ENCODE peak calls at places on chromosomes 3 and 15, in seven cellular contexts. One of them, this sample, is unnamed.

GRCh38 chr3:114144909-114145688 is 33.8 kb downstream of the DRD3 start:
- DNase-seq in ovary: no peak
- DNase-seq in GM23338: no peak
- DNase-seq in lower leg skin: peak; percentile 37
- DNase-seq in AG04449: peak; percentile 75
- DNase-seq in ascending aorta: peak; percentile 78
- DNase-seq in gastrocnemius medialis: no peak
- DNase-seq in this sample: peak; percentile 97

GRCh38 chr3:159216295-159216694 is 414.4 kb downstream of the MFSD1 start:
- DNase-seq in ovary: no peak
- DNase-seq in GM23338: no peak
- DNase-seq in lower leg skin: no peak
- DNase-seq in AG04449: no peak
- DNase-seq in ascending aorta: no peak
- DNase-seq in gastrocnemius medialis: no peak
- DNase-seq in this sample: no peak

GRCh38 chr3:58387650-58388546 is 45.7 kb downstream of the PDHB start:
- DNase-seq in ovary: no peak
- DNase-seq in GM23338: no peak
- DNase-seq in lower leg skin: no peak
- DNase-seq in AG04449: no peak
- DNase-seq in ascending aorta: no peak
- DNase-seq in gastrocnemius medialis: no peak
- DNase-seq in this sample: no peak

GRCh38 chr15:20340931-20341661 is 200.5 kb downstream of the GOLGA6L6 start:
- DNase-seq in ovary: peak; percentile 64
- DNase-seq in GM23338: no peak
- DNase-seq in lower leg skin: no peak
- DNase-seq in AG04449: no peak
- DNase-seq in ascending aorta: peak; percentile 89
- DNase-seq in gastrocnemius medialis: no peak
- DNase-seq in this sample: no peak

GRCh38 chr3:37546876-37547275 is 314.8 kb upstream of the CTDSPL start:
- DNase-seq in ovary: no peak
- DNase-seq in GM23338: peak; percentile 44
- DNase-seq in lower leg skin: no peak
- DNase-seq in AG04449: no peak
- DNase-seq in ascending aorta: peak; percentile 78
- DNase-seq in gastrocnemius medialis: no peak
- DNase-seq in this sample: no peak

GRCh38 chr15:32682569-32682968 is 35.2 kb upstream of the GREM1 start:
- DNase-seq in ovary: no peak
- DNase-seq in GM23338: no peak
- DNase-seq in lower leg skin: no peak
- DNase-seq in AG04449: no peak
- DNase-seq in ascending aorta: no peak
- DNase-seq in gastrocnemius medialis: no peak
- DNase-seq in this sample: peak; percentile 79

GRCh38 chr3:124577494-124578167 is 152.6 kb upstream of the UMPS start:
- DNase-seq in ovary: no peak
- DNase-seq in GM23338: no peak
- DNase-seq in lower leg skin: no peak
- DNase-seq in AG04449: no peak
- DNase-seq in ascending aorta: no peak
- DNase-seq in gastrocnemius medialis: no peak
- DNase-seq in this sample: no peak

GRCh38 chr3:169148448-169149348 is 514.8 kb downstream of the MECOM start:
- DNase-seq in ovary: no peak
- DNase-seq in GM23338: peak; percentile 48
- DNase-seq in lower leg skin: no peak
- DNase-seq in AG04449: no peak
- DNase-seq in ascending aorta: no peak
- DNase-seq in gastrocnemius medialis: no peak
- DNase-seq in this sample: no peak

GRCh38 chr3:194941956-194942483 is 256.3 kb downstream of the FAM43A start:
- DNase-seq in ovary: no peak
- DNase-seq in GM23338: no peak
- DNase-seq in lower leg skin: no peak
- DNase-seq in AG04449: no peak
- DNase-seq in ascending aorta: no peak
- DNase-seq in gastrocnemius medialis: no peak
- DNase-seq in this sample: no peak

GRCh38 chr3:136750209-136750921 is 1.8 kb downstream of the STAG1 start:
- DNase-seq in ovary: no peak
- DNase-seq in GM23338: no peak
- DNase-seq in lower leg skin: no peak
- DNase-seq in AG04449: no peak
- DNase-seq in ascending aorta: no peak
- DNase-seq in gastrocnemius medialis: no peak
- DNase-seq in this sample: no peak

GRCh38 chr15:31869640-31870335 is 160.5 kb upstream of the CHRNA7 start:
- DNase-seq in ovary: peak; percentile 47
- DNase-seq in GM23338: peak; percentile 29
- DNase-seq in lower leg skin: no peak
- DNase-seq in AG04449: no peak
- DNase-seq in ascending aorta: no peak
- DNase-seq in gastrocnemius medialis: no peak
- DNase-seq in this sample: no peak

GRCh38 chr3:37115451-37115850 is 58.9 kb downstream of the LRRFIP2 start:
- DNase-seq in ovary: no peak
- DNase-seq in GM23338: no peak
- DNase-seq in lower leg skin: no peak
- DNase-seq in AG04449: no peak
- DNase-seq in ascending aorta: no peak
- DNase-seq in gastrocnemius medialis: no peak
- DNase-seq in this sample: no peak

GRCh38 chr3:128473180-128473519 is 6.5 kb upstream of the DNAJB8 start:
- DNase-seq in ovary: no peak
- DNase-seq in GM23338: no peak
- DNase-seq in lower leg skin: no peak
- DNase-seq in AG04449: no peak
- DNase-seq in ascending aorta: no peak
- DNase-seq in gastrocnemius medialis: no peak
- DNase-seq in this sample: no peak

GRCh38 chr15:42808921-42809320 is 72.0 kb upstream of the CDAN1 start:
- DNase-seq in ovary: no peak
- DNase-seq in GM23338: no peak
- DNase-seq in lower leg skin: no peak
- DNase-seq in AG04449: no peak
- DNase-seq in ascending aorta: no peak
- DNase-seq in gastrocnemius medialis: no peak
- DNase-seq in this sample: no peak

GRCh38 chr15:40291088-40291574 is 8.3 kb upstream of the ANKRD63 start:
- DNase-seq in ovary: peak; percentile 45
- DNase-seq in GM23338: peak; percentile 85
- DNase-seq in lower leg skin: no peak
- DNase-seq in AG04449: no peak
- DNase-seq in ascending aorta: no peak
- DNase-seq in gastrocnemius medialis: no peak
- DNase-seq in this sample: no peak

GRCh38 chr15:44726136-44726535 is 10.2 kb upstream of the TRIM69 start:
- DNase-seq in ovary: no peak
- DNase-seq in GM23338: no peak
- DNase-seq in lower leg skin: peak; percentile 54
- DNase-seq in AG04449: no peak
- DNase-seq in ascending aorta: no peak
- DNase-seq in gastrocnemius medialis: no peak
- DNase-seq in this sample: no peak

DNA sequence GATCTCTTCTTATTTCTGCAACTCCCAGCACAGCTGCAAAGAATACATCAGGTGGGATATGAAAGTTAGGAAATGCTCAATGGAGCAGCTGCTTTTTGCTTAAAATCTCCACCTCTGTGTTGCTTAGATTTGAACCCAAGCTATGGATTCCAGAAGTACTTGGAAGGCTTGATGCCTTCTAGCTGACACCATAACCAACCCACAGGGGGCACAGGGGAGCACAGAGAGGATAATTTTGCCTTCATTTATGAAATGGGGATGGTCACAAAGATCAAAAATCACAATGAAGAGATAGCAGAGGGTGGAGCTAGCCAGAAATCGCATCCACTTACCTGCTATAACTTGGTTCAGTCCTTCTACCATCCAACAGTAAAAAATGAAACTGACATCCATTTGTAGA is 75.7 kb downstream of the DUT start:
- DNase-seq in ovary: no peak
- DNase-seq in GM23338: peak; percentile 45
- DNase-seq in lower leg skin: no peak
- DNase-seq in AG04449: no peak
- DNase-seq in ascending aorta: no peak
- DNase-seq in gastrocnemius medialis: no peak
- DNase-seq in this sample: no peak
- TF ChIP-seq CTCF in ovary: no peak
- TF ChIP-seq CTCF in GM23338: peak; percentile 60
- TF ChIP-seq CTCF in lower leg skin: no peak
- TF ChIP-seq CTCF in AG04449: peak; percentile 7
- TF ChIP-seq CTCF in ascending aorta: no peak
- TF ChIP-seq CTCF in gastrocnemius medialis: no peak
- TF ChIP-seq CTCF in this sample: peak; percentile 42

GRCh38 chr3:48236531-48236930 is 4.4 kb upstream of the ZNF589 start:
- DNase-seq in ovary: no peak
- DNase-seq in GM23338: no peak
- DNase-seq in lower leg skin: peak; percentile 40
- DNase-seq in AG04449: no peak
- DNase-seq in ascending aorta: peak; percentile 22
- DNase-seq in gastrocnemius medialis: peak; percentile 22
- DNase-seq in this sample: no peak

GRCh38 chr3:48243886-48244285 is 3.0 kb downstream of the ZNF589 start:
- DNase-seq in ovary: no peak
- DNase-seq in GM23338: no peak
- DNase-seq in lower leg skin: no peak
- DNase-seq in AG04449: no peak
- DNase-seq in ascending aorta: peak; percentile 33
- DNase-seq in gastrocnemius medialis: no peak
- DNase-seq in this sample: no peak

GRCh38 chr3:48240711-48241491 is at the start of gene ZNF589:
- DNase-seq in ovary: peak; percentile 90
- DNase-seq in GM23338: peak; percentile 98
- DNase-seq in lower leg skin: peak; percentile 88
- DNase-seq in AG04449: peak; percentile 19
- DNase-seq in ascending aorta: peak; percentile 96
- DNase-seq in gastrocnemius medialis: peak; percentile 78
- DNase-seq in this sample: peak; percentile 84

GRCh38 chr3:48238506-48239085 is 2.3 kb upstream of the ZNF589 start:
- DNase-seq in ovary: no peak
- DNase-seq in GM23338: no peak
- DNase-seq in lower leg skin: no peak
- DNase-seq in AG04449: no peak
- DNase-seq in ascending aorta: peak; percentile 42
- DNase-seq in gastrocnemius medialis: no peak
- DNase-seq in this sample: no peak

GRCh38 chr3:48240000-48240710 is 749 bp upstream of the ZNF589 start:
- DNase-seq in ovary: no peak
- DNase-seq in GM23338: peak; percentile 91
- DNase-seq in lower leg skin: no peak
- DNase-seq in AG04449: no peak
- DNase-seq in ascending aorta: peak; percentile 47
- DNase-seq in gastrocnemius medialis: no peak
- DNase-seq in this sample: no peak
- H3K4me3 ChIP-seq in ovary: peak overlapping the region; percentile 86
- H3K4me3 ChIP-seq in GM23338: peak overlapping the region; percentile 97
- H3K4me3 ChIP-seq in lower leg skin: no peak overlapping the region
- H3K4me3 ChIP-seq in AG04449: no peak overlapping the region
- H3K4me3 ChIP-seq in ascending aorta: peak overlapping the region; percentile 96
- H3K4me3 ChIP-seq in gastrocnemius medialis: peak overlapping the region; percentile 86
- H3K4me3 ChIP-seq in this sample: no peak overlapping the region

GRCh38 chr15:69344238-69344637 is 45.5 kb downstream of the PAQR5 start:
- DNase-seq in ovary: no peak
- DNase-seq in GM23338: no peak
- DNase-seq in lower leg skin: no peak
- DNase-seq in AG04449: no peak
- DNase-seq in ascending aorta: no peak
- DNase-seq in gastrocnemius medialis: no peak
- DNase-seq in this sample: no peak
- TF ChIP-seq CTCF in ovary: no peak
- TF ChIP-seq CTCF in GM23338: no peak
- TF ChIP-seq CTCF in lower leg skin: no peak
- TF ChIP-seq CTCF in AG04449: no peak
- TF ChIP-seq CTCF in ascending aorta: no peak
- TF ChIP-seq CTCF in gastrocnemius medialis: no peak
- TF ChIP-seq CTCF in this sample: no peak

GRCh38 chr15:53589526-53590057 is 169.9 kb downstream of the WDR72 start:
- DNase-seq in ovary: no peak
- DNase-seq in GM23338: no peak
- DNase-seq in lower leg skin: no peak
- DNase-seq in AG04449: no peak
- DNase-seq in ascending aorta: no peak
- DNase-seq in gastrocnemius medialis: no peak
- DNase-seq in this sample: no peak
- H3K4me3 ChIP-seq in ovary: no peak overlapping the region
- H3K4me3 ChIP-seq in GM23338: no peak overlapping the region
- H3K4me3 ChIP-seq in lower leg skin: no peak overlapping the region
- H3K4me3 ChIP-seq in AG04449: no peak overlapping the region
- H3K4me3 ChIP-seq in ascending aorta: no peak overlapping the region
- H3K4me3 ChIP-seq in gastrocnemius medialis: no peak overlapping the region
- H3K4me3 ChIP-seq in this sample: no peak overlapping the region

GRCh38 chr15:73305331-73306211 is 63.2 kb downstream of the HCN4 start:
- DNase-seq in ovary: no peak
- DNase-seq in GM23338: peak; percentile 89
- DNase-seq in lower leg skin: no peak
- DNase-seq in AG04449: peak; percentile 29
- DNase-seq in ascending aorta: no peak
- DNase-seq in gastrocnemius medialis: no peak
- DNase-seq in this sample: peak; percentile 38
- TF ChIP-seq CTCF in ovary: no peak
- TF ChIP-seq CTCF in GM23338: peak; percentile 86
- TF ChIP-seq CTCF in lower leg skin: no peak
- TF ChIP-seq CTCF in AG04449: peak; percentile 65
- TF ChIP-seq CTCF in ascending aorta: no peak
- TF ChIP-seq CTCF in gastrocnemius medialis: peak; percentile 8
- TF ChIP-seq CTCF in this sample: peak; percentile 67

GRCh38 chr15:75195122-75195765 is 6.4 kb upstream of the C15orf39 start:
- DNase-seq in ovary: peak; percentile 80
- DNase-seq in GM23338: peak; percentile 93
- DNase-seq in lower leg skin: no peak
- DNase-seq in AG04449: no peak
- DNase-seq in ascending aorta: no peak
- DNase-seq in gastrocnemius medialis: no peak
- DNase-seq in this sample: no peak
- H3K4me3 ChIP-seq in ovary: no peak overlapping the region
- H3K4me3 ChIP-seq in GM23338: peak overlapping the region; percentile 57
- H3K4me3 ChIP-seq in lower leg skin: no peak overlapping the region
- H3K4me3 ChIP-seq in AG04449: no peak overlapping the region
- H3K4me3 ChIP-seq in ascending aorta: no peak overlapping the region
- H3K4me3 ChIP-seq in gastrocnemius medialis: no peak overlapping the region
- H3K4me3 ChIP-seq in this sample: no peak overlapping the region

GRCh38 chr3:99620077-99620476 is 18.3 kb upstream of the COL8A1 start:
- DNase-seq in ovary: no peak
- DNase-seq in GM23338: peak; percentile 52
- DNase-seq in lower leg skin: no peak
- DNase-seq in AG04449: no peak
- DNase-seq in ascending aorta: no peak
- DNase-seq in gastrocnemius medialis: no peak
- DNase-seq in this sample: no peak
- TF ChIP-seq CTCF in ovary: no peak
- TF ChIP-seq CTCF in GM23338: peak; percentile 57
- TF ChIP-seq CTCF in lower leg skin: no peak
- TF ChIP-seq CTCF in AG04449: no peak
- TF ChIP-seq CTCF in ascending aorta: no peak
- TF ChIP-seq CTCF in gastrocnemius medialis: no peak
- TF ChIP-seq CTCF in this sample: no peak

GRCh38 chr3:174480767-174481166 is 378.4 kb upstream of the NAALADL2 start:
- DNase-seq in ovary: no peak
- DNase-seq in GM23338: no peak
- DNase-seq in lower leg skin: no peak
- DNase-seq in AG04449: no peak
- DNase-seq in ascending aorta: no peak
- DNase-seq in gastrocnemius medialis: no peak
- DNase-seq in this sample: no peak
- H3K4me3 ChIP-seq in ovary: no peak overlapping the region
- H3K4me3 ChIP-seq in GM23338: no peak overlapping the region
- H3K4me3 ChIP-seq in lower leg skin: no peak overlapping the region
- H3K4me3 ChIP-seq in AG04449: no peak overlapping the region
- H3K4me3 ChIP-seq in ascending aorta: no peak overlapping the region
- H3K4me3 ChIP-seq in gastrocnemius medialis: no peak overlapping the region
- H3K4me3 ChIP-seq in this sample: no peak overlapping the region

GRCh38 chr3:9732753-9733115 is 1.2 kb downstream of the BRPF1 start:
- DNase-seq in ovary: peak; percentile 56
- DNase-seq in GM23338: peak; percentile 35
- DNase-seq in lower leg skin: no peak
- DNase-seq in AG04449: no peak
- DNase-seq in ascending aorta: no peak
- DNase-seq in gastrocnemius medialis: no peak
- DNase-seq in this sample: no peak
- TF ChIP-seq CTCF in ovary: no peak
- TF ChIP-seq CTCF in GM23338: no peak
- TF ChIP-seq CTCF in lower leg skin: no peak
- TF ChIP-seq CTCF in AG04449: no peak
- TF ChIP-seq CTCF in ascending aorta: no peak
- TF ChIP-seq CTCF in gastrocnemius medialis: no peak
- TF ChIP-seq CTCF in this sample: no peak

This sample was measured in astrocyte of the cerebellum.